ENCODE peak calls at places on chromosomes 5 and 9, in four cellular contexts. I, J, M and B are unnamed samples.

GRCh38 chr9:88663766-88664419 is 128.9 kb downstream of the NXNL2 start:
- DNase-seq in I (no peak), J (no peak), M (no peak), B (no peak)

GRCh38 chr5:113218200-113218599 is 216.6 kb downstream of the TSSK1B start:
- DNase-seq in I (no peak), J (no peak), M (no peak), B (no peak)

GRCh38 chr9:76687861-76688374 is 76.3 kb upstream of the PCA3 start:
- DNase-seq in I (no peak), J (no peak), M (no peak), B (no peak)

GRCh38 chr5:88377705-88378656 is 109.3 kb upstream of the TMEM161B start:
- DNase-seq in I (no peak), J (no peak), M (no peak), B (no peak)

GRCh38 chr5:73436535-73437125 is 11.9 kb downstream of the FOXD1 start:
- DNase-seq in I (no peak), J (no peak), M (no peak), B (no peak)

GRCh38 chr5:133128066-133128465 is 76.3 kb downstream of the HSPA4 start:
- DNase-seq in I (no peak), J (no peak), M (no peak), B (no peak)

GRCh38 chr9:2101524-2101923 is 86.4 kb downstream of the SMARCA2 start:
- DNase-seq in I (no peak), J (no peak), M (no peak), B (no peak)

GRCh38 chr5:39517800-39518199 is 93.0 kb upstream of the DAB2 start:
- DNase-seq in I (no peak), J (no peak), M (no peak), B (no peak)

GRCh38 chr5:119470851-119471451 is 18.7 kb downstream of the HSD17B4 start:
- DNase-seq in I (no peak), J (no peak), M (no peak), B (no peak)

GRCh38 chr9:17137576-17137975 is 2.7 kb downstream of the CNTLN start:
- DNase-seq in I (no peak), J (no peak), M (no peak), B (no peak)

GRCh38 chr5:125046838-125047237 is 300.4 kb upstream of the ZNF608 start:
- DNase-seq in I (no peak), J (no peak), M (no peak), B (no peak)

GRCh38 chr5:2240118-2240904 is 357.6 kb upstream of the IRX4 start:
- DNase-seq in I (no peak), J (no peak), M (no peak), B (no peak)